ENCODE peak calls at places on chromosome 16, in six cellular contexts. R is GM12878, I is HCT116, V is SK-N-SH, S is Panc1, C is H1. Z is an unnamed sample.

GRCh38 chr16:52052818-52053217 is 494.1 kb downstream of the TOX3 start:
- DNase-seq in I (no peak), V (no peak), S (no peak), C (no peak), R (no peak), Z (no peak)

GRCh38 chr16:66360624-66361324 is 5.7 kb upstream of the CDH5 start:
- DNase-seq in C (no peak), I (no peak), V (no peak), R (no peak), S (no peak), Z (no peak)

GRCh38 chr16:4743217-4743897 is 9.0 kb downstream of the DNAAF8 start:
- DNase-seq in S (no peak), C (no peak), R (no peak), V (no peak), I (no peak), Z (no peak)

GRCh38 chr16:71585318-71585703 is 8.4 kb upstream of the TAT start:
- DNase-seq in R (no peak), C (no peak), S (no peak), I (no peak), V (no peak), Z (no peak)

GRCh38 chr16:63527404-63527803 is 1491.2 kb upstream of the CDH8 start:
- DNase-seq in S (no peak), I (no peak), R (no peak), V (no peak), C (no peak), Z (no peak)

GRCh38 chr16:68005786-68006286 is 6.6 kb upstream of the DPEP2 start:
- DNase-seq in R (no peak), S (no peak), I (no peak), C (no peak), V (no peak), Z (no peak)

GRCh38 chr16:72995151-72995881 is 52.6 kb downstream of the ZFHX3 start:
- DNase-seq in V (peak), C (peak), R (no peak), I (no peak), S (no peak), Z (peak)

GRCh38 chr16:68345958-68346635 is 35.3 kb downstream of the PRMT7 start:
- DNase-seq in R (no peak), S (no peak), C (no peak), I (no peak), V (peak), Z (no peak)

GRCh38 chr16:51166116-51166515 is 15.0 kb upstream of the SALL1 start:
- DNase-seq in C (no peak), S (no peak), V (no peak), R (no peak), I (no peak), Z (no peak)

GRCh38 chr16:11597268-11597690 is 10.6 kb upstream of the LITAF start:
- DNase-seq in S (no peak), R (no peak), V (no peak), I (no peak), C (no peak), Z (peak)

GRCh38 chr16:8882725-8883377 is 700 bp downstream of the LITAFD start:
- DNase-seq in R (no peak), I (no peak), V (no peak), C (no peak), S (no peak), Z (no peak)

GRCh38 chr16:49998991-49999390 is 26.0 kb upstream of the CNEP1R1 start:
- DNase-seq in V (no peak), I (no peak), C (no peak), S (no peak), R (no peak), Z (no peak)
- TF ChIP-seq SIN3A in V (no peak), I (no peak), C (no peak), S (no peak), R (no peak), Z (no peak)

GRCh38 chr16:88437367-88437964 is 15.6 kb upstream of the ZFPM1 start:
- DNase-seq in S (no peak), C (peak), R (no peak), V (peak), I (peak), Z (peak)
- TF ChIP-seq SIN3A in S (no peak), C (no peak), R (no peak), V (no peak), I (no peak), Z (no peak)

GRCh38 chr16:30382398-30383015 is at the start of gene SEPTIN1:
- DNase-seq in S (no peak), V (no peak), I (no peak), R (peak), C (no peak), Z (no peak)
- TF ChIP-seq SIN3A in S (no peak), V (no peak), I (no peak), R (no peak), C (no peak), Z (no peak)

GRCh38 chr16:27382187-27382855 is 19.7 kb upstream of the IL21R start:
- DNase-seq in S (no peak), C (no peak), I (no peak), R (no peak), V (no peak), Z (no peak)

GRCh38 chr16:27377666-27378485 is 24.1 kb upstream of the IL21R start:
- DNase-seq in V (no peak), C (no peak), S (no peak), I (no peak), R (peak), Z (no peak)

GRCh38 chr16:27379919-27380318 is 22.1 kb upstream of the IL21R start:
- DNase-seq in I (no peak), R (no peak), S (no peak), C (no peak), V (no peak), Z (no peak)

GRCh38 chr16:27374794-27375499 is 27.0 kb upstream of the IL21R start:
- DNase-seq in V (peak), I (peak), C (peak), S (no peak), R (peak), Z (peak)

GRCh38 chr16:27378871-27379580 is 22.9 kb upstream of the IL21R start:
- DNase-seq in V (no peak), S (no peak), I (no peak), C (no peak), R (no peak), Z (no peak)
- TF ChIP-seq SIN3A in V (no peak), S (no peak), I (no peak), C (no peak), R (no peak), Z (no peak)

GRCh38 chr16:10182186-10182683 is at the start of gene GRIN2A:
- DNase-seq in R (no peak), C (no peak), V (peak), I (no peak), S (no peak), Z (no peak)

GRCh38 chr16:10180771-10181163 is 1.5 kb downstream of the GRIN2A start:
- DNase-seq in S (no peak), V (peak), R (no peak), C (peak), I (no peak), Z (peak)

GRCh38 chr16:10183606-10183959 is 1.4 kb upstream of the GRIN2A start:
- DNase-seq in R (no peak), C (no peak), I (no peak), S (no peak), V (no peak), Z (no peak)

GRCh38 chr16:10180042-10180770 is 2.0 kb downstream of the GRIN2A start:
- DNase-seq in C (no peak), I (no peak), S (no peak), V (no peak), R (no peak), Z (no peak)

GRCh38 chr16:10181196-10182162 is 749 bp downstream of the GRIN2A start:
- DNase-seq in S (peak), V (peak), C (peak), R (no peak), I (peak), Z (peak)
- TF ChIP-seq SIN3A in S (peak), V (no peak), C (no peak), R (no peak), I (no peak), Z (no peak)

DNA sequence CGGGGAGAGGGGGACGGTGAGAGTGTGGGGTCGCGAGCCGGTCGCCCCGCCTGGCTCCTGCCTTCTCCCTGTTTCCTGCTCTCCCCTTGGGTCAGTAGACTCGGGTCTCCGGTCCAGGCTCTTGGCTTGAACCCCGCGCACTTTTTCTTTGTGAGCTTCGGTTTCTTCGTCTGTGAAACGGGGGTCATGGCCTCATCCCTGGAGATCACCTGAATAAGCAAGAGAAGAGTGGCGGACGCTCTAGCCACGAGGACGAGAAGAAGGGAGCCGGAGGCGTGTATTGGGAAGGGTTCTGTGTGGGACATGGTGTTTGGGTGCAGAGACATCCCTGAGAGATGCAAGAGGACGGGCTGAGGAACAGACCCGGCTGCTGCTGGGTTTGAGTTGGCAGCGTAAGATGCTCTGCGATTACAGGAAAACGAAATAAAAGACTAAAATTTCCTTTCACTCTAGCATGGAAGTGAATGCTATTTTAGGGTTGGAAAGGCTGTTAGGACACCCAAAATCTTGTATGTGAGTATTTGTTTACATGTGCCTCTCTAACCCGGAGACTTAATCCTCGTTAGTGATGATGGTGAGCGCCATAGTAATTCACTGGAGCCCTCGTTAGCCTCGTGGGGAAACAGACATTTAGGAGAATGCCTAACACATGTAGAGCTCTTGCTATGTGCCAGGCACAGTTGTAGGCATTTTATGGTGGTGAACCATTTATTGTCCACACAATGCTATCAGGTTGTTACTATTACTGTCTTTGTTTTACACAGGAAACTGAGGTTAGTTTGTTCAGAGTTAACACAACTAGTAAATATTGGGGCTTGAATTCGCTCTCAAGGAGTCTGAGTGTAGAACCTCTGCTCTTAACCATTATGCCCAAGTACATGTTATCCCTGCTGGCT is 646 bp downstream of the KIF22 start:
- DNase-seq in C (no peak), S (no peak), V (peak), I (no peak), R (no peak), Z (no peak)
- TF ChIP-seq SIN3A in C (no peak), S (peak), V (no peak), I (peak), R (no peak), Z (peak)

GRCh38 chr16:2008009-2008526 is 1.6 kb downstream of the ZNF598 start:
- DNase-seq in C (no peak), I (no peak), R (no peak), S (no peak), V (no peak), Z (peak)
- TF ChIP-seq SIN3A in C (no peak), I (no peak), R (no peak), S (no peak), V (no peak), Z (no peak)

DNA sequence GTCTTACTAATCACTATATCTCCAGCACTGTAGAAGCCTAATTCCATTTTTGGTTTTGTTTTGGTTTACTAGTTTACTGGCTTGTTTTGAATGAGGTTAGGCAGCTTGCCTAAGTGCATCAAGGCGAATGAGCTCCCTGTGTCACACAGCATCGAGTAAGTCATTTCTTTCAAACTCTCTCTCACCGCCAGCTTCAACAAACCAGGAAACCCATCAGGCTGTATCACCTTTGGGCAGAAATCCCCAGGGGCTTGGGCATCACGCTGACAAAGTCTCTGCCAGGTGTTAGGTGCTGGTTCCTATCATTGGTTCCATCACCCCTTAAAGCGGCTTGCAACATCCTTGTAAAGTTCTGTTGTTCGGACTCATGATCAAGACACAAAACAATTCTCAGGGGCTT is 226.6 kb downstream of the GRIN2A start:
- DNase-seq in V (no peak), R (no peak), C (no peak), I (no peak), S (no peak), Z (no peak)
- TF ChIP-seq SIN3A in V (no peak), R (no peak), C (no peak), I (no peak), S (no peak), Z (no peak)